ENCODE peak calls at places on chromosomes 13 and 19, in seven cellular contexts. L is A549, O is breast epithelium, S is ovary, R is stomach, U is lower leg skin, P is H54. W is an unnamed sample.

GRCh38 chr13:111540486-111540885 is 220.0 kb downstream of the TEX29 start:
- DNase-seq in S (no peak), P (no peak), O (no peak), R (no peak), U (peak), L (no peak), W (no peak)

GRCh38 chr19:3055741-3056453 is 6.4 kb downstream of the TLE5 start:
- DNase-seq in R (peak), S (no peak), O (peak), U (peak), P (no peak), L (peak), W (no peak)

GRCh38 chr13:75876371-75877050 is 240.4 kb downstream of the LMO7 start:
- DNase-seq in R (peak), P (peak), O (peak), L (peak), U (no peak), S (peak), W (peak)

GRCh38 chr19:40253611-40254092 is 27.2 kb upstream of the CCNP start:
- DNase-seq in P (no peak), U (no peak), S (no peak), O (no peak), R (no peak), L (no peak), W (no peak)

GRCh38 chr13:42486711-42487198 is 87.2 kb upstream of the TNFSF11 start:
- DNase-seq in R (no peak), S (no peak), L (peak), P (no peak), U (no peak), O (no peak), W (no peak)

GRCh38 chr19:10848208-10848843 is at the start of gene C19orf38:
- DNase-seq in P (no peak), L (no peak), U (no peak), O (no peak), R (no peak), S (no peak), W (no peak)

GRCh38 chr13:94858856-94859811 is 146.8 kb upstream of the SOX21 start:
- DNase-seq in R (peak), S (peak), U (no peak), L (no peak), O (peak), P (no peak), W (peak)

GRCh38 chr13:112222971-112223370 is 153.2 kb upstream of the SPACA7 start:
- DNase-seq in P (no peak), R (no peak), L (no peak), O (no peak), S (no peak), U (peak), W (no peak)

GRCh38 chr13:73215807-73216206 is 157.0 kb downstream of the KLF5 start:
- DNase-seq in R (peak), P (no peak), L (no peak), U (no peak), O (peak), S (no peak), W (no peak)

GRCh38 chr19:41327499-41328156 is 17.7 kb downstream of the CCDC97 start:
- DNase-seq in L (no peak), S (no peak), P (peak), O (peak), U (peak), R (peak), W (no peak)

GRCh38 chr13:51827254-51827653 is 17.7 kb downstream of the TMEM272 start:
- DNase-seq in R (no peak), O (no peak), P (no peak), L (no peak), S (no peak), U (no peak), W (no peak)

GRCh38 chr13:44305845-44306244 is 67.8 kb upstream of the SERP2 start:
- DNase-seq in S (no peak), P (no peak), L (no peak), R (peak), O (no peak), U (no peak), W (no peak)

GRCh38 chr13:47545206-47545605 is 455.9 kb downstream of the SUCLA2 start:
- DNase-seq in O (peak), S (no peak), U (no peak), R (no peak), P (no peak), L (no peak), W (no peak)

GRCh38 chr19:10112895-10113591 is 1.6 kb downstream of the P2RY11 start:
- DNase-seq in R (peak), P (no peak), U (no peak), L (no peak), O (no peak), S (no peak), W (peak)

GRCh38 chr13:43787998-43788397 is 1.2 kb upstream of the ENOX1 start:
- DNase-seq in U (no peak), P (no peak), S (no peak), R (no peak), O (no peak), L (peak), W (peak)

GRCh38 chr19:19110410-19111137 is 27.7 kb downstream of the TMEM161A start:
- DNase-seq in R (no peak), U (no peak), O (no peak), P (no peak), S (peak), L (no peak), W (no peak)

GRCh38 chr13:75339635-75340374 is 142.2 kb downstream of the TBC1D4 start:
- DNase-seq in O (no peak), L (no peak), R (no peak), S (no peak), P (no peak), U (no peak), W (no peak)

GRCh38 chr13:66359910-66360552 is 870.1 kb downstream of the PCDH9 start:
- DNase-seq in R (no peak), S (no peak), P (no peak), O (no peak), U (no peak), L (no peak), W (no peak)

GRCh38 chr19:14012378-14012915 is 6.3 kb upstream of the RFX1 start:
- DNase-seq in S (no peak), L (no peak), O (no peak), U (no peak), R (no peak), P (no peak), W (no peak)

DNA sequence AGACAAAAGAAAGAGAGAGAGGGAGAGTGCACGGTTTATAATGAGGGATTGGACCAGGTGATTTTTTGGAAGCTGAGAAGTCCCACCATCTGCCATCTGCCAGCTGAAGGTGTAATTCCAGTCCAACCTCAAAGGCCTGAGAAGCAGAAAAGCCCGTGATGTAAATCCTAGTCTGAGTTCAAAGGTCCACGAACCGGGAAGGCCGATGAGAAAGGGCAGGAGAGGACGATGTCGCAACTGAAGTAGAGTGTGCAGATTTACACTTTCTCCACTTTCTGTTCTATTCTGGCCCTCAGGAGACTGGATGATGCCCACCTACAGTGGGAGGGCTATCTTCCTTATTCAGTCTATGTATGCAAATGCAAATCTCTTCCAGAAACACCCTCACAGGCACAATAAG is 500.0 kb downstream of the DIAPH3 start:
- DNase-seq in R (no peak), U (no peak), P (no peak), L (no peak), O (no peak), S (no peak), W (no peak)
- TF ChIP-seq POLR2A in R (no peak), U (no peak), P (no peak), L (no peak), O (no peak), S (no peak), W (no peak)

GRCh38 chr13:113412440-113412839 is 40.8 kb downstream of the ADPRHL1 start:
- DNase-seq in L (no peak), U (no peak), S (no peak), P (no peak), O (no peak), R (no peak), W (no peak)

GRCh38 chr13:113413898-113414282 is 39.4 kb downstream of the ADPRHL1 start:
- DNase-seq in P (no peak), S (no peak), L (no peak), O (peak), R (peak), U (no peak), W (no peak)

GRCh38 chr13:113413178-113413897 is 40.0 kb downstream of the ADPRHL1 start:
- DNase-seq in S (no peak), U (no peak), O (no peak), P (peak), L (no peak), R (no peak), W (no peak)

GRCh38 chr13:113410472-113411201 is 42.7 kb downstream of the ADPRHL1 start:
- DNase-seq in U (no peak), R (no peak), O (no peak), P (peak), S (no peak), L (peak), W (peak)

DNA sequence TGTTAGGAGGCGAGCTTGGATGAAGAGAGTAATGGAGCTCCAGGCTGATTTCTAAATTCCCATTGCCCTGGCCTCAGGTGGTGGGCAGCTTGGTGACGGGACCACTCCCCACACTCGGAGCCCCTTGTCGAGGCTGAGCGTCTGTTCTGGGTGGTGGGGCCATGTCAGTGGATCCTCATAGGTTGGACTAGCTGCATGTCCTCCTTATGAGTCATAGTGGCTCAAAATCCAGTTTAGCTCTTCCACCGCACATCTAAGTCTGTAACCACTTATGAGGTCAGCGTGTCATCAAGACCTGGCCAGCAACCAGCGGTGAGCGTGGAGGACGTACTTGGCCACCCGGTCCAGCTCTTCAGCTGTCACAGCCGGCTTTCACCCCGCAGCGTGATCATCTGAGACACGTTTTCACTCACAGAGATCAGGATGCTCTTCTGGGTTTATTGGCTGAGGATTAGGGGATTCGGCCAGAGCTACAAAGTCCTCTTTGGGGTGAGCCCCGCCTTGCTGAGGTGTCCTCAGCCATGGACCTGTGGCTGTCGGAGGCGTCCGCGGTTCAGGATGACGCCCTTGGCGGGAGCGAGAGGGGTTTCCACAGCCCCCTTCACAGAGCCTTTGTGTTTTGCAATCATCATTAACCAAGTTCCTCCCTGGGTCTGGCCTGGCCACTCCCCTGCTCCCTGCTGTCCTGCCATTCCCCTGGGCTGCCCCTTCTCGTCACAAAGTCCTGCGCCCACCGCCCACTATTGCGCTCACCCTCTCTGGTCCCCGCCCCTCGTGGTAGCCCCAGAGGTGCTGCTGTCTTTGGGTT is 41.9 kb downstream of the ADPRHL1 start:
- DNase-seq in O (peak), R (no peak), U (no peak), L (peak), P (peak), S (no peak), W (no peak)
- TF ChIP-seq POLR2A in O (no peak), R (no peak), U (no peak), L (no peak), P (no peak), S (no peak), W (no peak)

GRCh38 chr19:45468803-45469131 is 971 bp downstream of the FOSB start:
- DNase-seq in L (no peak), S (no peak), R (peak), U (no peak), O (no peak), P (no peak), W (no peak)

GRCh38 chr19:45468159-45468651 is 409 bp downstream of the FOSB start:
- DNase-seq in P (no peak), L (no peak), O (no peak), U (peak), R (peak), S (peak), W (peak)

GRCh38 chr19:45470147-45471081 is 2.6 kb downstream of the FOSB start:
- DNase-seq in U (no peak), S (peak), L (no peak), R (no peak), P (no peak), O (peak), W (no peak)

GRCh38 chr19:45469835-45470146 is 2.0 kb downstream of the FOSB start:
- DNase-seq in R (peak), U (no peak), S (no peak), L (no peak), O (no peak), P (peak), W (peak)

DNA sequence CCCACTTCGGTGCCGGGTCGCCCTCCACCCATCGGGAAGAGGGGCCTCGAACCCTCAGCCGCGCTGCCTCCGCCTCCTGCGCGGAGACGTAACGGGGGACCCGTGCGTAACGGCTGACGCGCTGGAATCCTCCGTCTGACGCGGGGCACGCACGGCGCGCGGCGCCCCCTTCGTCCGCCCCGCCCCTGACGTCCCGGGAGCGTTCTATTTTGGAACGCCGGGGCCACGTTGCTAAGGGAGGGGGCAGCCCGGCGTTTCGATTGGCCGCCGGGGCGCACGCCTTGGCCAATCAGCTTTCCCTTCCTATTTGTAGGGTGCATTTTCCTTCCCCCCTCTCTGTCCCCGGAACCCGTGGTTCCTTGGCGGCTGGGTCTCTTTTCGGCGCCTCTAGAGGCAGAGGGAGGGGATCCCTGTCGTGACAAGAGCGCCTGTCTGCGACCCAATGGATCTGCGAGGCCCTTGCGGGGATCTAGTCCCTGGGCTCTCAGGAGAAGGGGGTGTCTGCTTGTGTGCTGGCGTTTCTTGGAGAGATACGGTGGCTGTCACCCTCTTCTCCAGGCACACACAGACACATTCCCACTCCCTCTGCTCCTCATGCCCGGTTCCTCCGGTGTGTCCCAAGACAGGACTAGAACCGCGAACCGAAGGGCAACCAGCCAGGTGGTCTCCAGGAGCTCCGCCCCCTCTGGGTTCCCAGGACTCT is 1.5 kb downstream of the FOSB start:
- DNase-seq in R (peak), U (peak), S (peak), O (peak), P (no peak), L (peak), W (peak)
- TF ChIP-seq POLR2A in R (no peak), U (no peak), S (peak), O (peak), P (no peak), L (peak), W (no peak)

DNA sequence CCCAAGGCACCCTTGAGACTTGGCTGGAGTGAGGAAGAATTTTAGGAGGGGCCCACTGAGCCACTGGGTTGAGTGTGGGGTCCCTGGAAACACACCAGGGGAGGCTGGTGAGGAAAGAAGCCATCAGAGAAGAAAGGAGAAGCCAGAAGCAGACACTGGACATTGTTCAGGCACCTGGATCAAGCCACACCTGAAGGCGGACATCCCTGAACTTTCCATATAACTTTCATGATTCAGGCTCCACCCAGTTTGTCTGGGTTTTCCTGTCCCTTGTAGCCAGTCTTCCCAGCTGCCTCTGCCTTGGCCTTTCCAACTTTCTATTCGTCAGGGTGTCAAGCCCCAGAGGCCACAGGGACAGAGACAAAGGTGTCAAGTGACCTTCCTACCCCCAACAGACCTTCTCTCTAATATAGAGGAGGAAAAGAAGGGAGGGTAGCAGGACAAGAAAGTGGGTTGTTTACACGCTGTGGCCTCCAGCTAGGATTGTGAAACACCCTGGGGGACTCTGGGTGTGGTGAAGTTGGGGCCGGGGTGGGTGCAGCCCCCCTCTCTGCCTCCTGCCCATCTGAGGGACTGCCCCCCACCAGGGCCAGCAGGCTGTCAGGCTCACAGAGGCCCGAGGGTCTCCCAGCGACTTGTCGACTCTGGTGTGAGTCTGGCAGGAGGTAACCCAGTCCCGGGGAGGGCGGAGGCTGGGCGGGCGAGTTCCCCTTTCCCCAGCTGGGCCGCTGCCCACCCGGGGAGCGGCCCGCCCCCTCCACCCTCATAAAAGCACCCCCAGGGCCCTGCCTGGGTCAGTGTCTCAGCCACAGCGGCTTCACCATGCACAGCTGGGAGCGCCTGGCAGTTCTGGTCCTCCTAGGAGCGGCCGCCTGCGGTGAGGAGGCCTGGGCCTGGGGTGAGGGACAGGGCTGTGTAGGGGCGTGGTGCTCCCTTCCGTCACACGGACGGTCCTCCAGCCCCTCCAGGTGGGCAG is at the start of gene CFD:
- DNase-seq in P (no peak), U (peak), L (no peak), O (no peak), R (peak), S (no peak), W (peak)
- TF ChIP-seq POLR2A in P (no peak), U (peak), L (peak), O (no peak), R (no peak), S (no peak), W (no peak)

GRCh38 chr19:46193678-46194077 is 35.9 kb upstream of the IGFL1 start:
- DNase-seq in S (no peak), U (no peak), L (no peak), O (no peak), P (no peak), R (no peak), W (no peak)

GRCh38 chr19:46191972-46192371 is 37.6 kb upstream of the IGFL1 start:
- DNase-seq in P (no peak), U (no peak), L (no peak), R (no peak), O (no peak), S (no peak), W (no peak)

GRCh38 chr19:46195104-46195503 is 34.4 kb upstream of the IGFL1 start:
- DNase-seq in L (no peak), O (no peak), S (no peak), P (no peak), U (no peak), R (no peak), W (no peak)

GRCh38 chr19:46191356-46191755 is 38.2 kb upstream of the IGFL1 start:
- DNase-seq in U (no peak), R (no peak), P (no peak), O (no peak), S (no peak), L (no peak), W (no peak)

GRCh38 chr19:46192990-46193650 is 36.4 kb upstream of the IGFL1 start:
- DNase-seq in P (peak), S (no peak), O (peak), U (peak), L (peak), R (no peak), W (no peak)
- TF ChIP-seq POLR2A in P (no peak), S (no peak), O (no peak), U (no peak), L (no peak), R (no peak), W (no peak)

GRCh38 chr19:44401787-44402115 is 343 bp upstream of the ZNF285 start:
- DNase-seq in U (no peak), P (no peak), S (no peak), L (peak), O (no peak), R (no peak), W (no peak)

DNA sequence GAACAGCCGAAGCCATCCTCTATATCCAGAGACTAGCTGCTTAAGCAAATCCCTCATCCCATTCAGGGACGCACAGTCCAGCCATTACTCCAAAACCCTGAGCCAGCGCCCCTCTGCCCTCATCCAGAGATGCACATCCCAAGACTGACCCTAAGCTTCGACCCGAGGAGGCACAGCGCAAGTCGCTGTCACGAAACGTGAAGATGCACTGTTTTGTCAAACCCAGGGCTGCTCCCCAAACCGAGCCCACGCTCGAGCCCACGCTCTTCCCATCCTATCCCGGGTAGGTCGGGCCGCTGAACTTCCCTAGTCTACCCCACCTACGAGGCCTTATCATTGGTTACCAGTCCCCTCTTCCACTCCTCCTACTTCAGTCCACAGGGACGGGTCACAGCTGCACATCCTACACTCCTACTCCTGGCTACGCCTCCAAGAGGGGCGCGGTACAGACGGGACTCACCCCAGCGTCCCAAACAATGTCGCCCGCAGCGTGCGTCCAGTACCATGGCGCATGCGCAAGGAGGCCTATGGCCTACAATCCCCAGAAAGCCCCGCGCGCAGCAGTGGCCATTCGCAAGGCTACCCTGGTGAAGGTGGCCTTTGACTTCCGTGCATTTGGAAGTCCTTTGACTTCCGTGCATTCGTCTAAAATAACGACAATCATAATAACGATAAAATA is at the start of gene ZNF285:
- DNase-seq in R (peak), U (peak), L (peak), S (peak), P (no peak), O (peak), W (peak)
- TF ChIP-seq POLR2A in R (no peak), U (no peak), L (peak), S (peak), P (no peak), O (no peak), W (no peak)